ENCODE peak calls at places on chromosomes 3 and 15, in five cellular contexts. A, F, P, D and E are unnamed samples.

GRCh38 chr3:86921981-86922680 is 68.8 kb downstream of the VGLL3 start:
- DNase-seq in F (no peak), P (no peak), A (no peak), D (peak), E (no peak)

GRCh38 chr3:193046369-193046768 is 128.7 kb upstream of the MB21D2 start:
- DNase-seq in F (no peak), P (no peak), D (no peak), A (no peak), E (no peak)

GRCh38 chr3:197398301-197398878 is 100.0 kb upstream of the DLG1 start:
- DNase-seq in F (no peak), A (no peak), D (no peak), P (no peak), E (no peak)

GRCh38 chr3:46353639-46354410 is at the start of gene CCR2:
- DNase-seq in A (no peak), F (no peak), P (no peak), D (no peak), E (no peak)

GRCh38 chr3:197001972-197002700 is 27.5 kb downstream of the MELTF start:
- DNase-seq in P (no peak), D (peak), A (no peak), F (peak), E (no peak)

GRCh38 chr15:51600114-51600513 is 22.5 kb downstream of the DMXL2 start:
- DNase-seq in A (no peak), P (no peak), F (no peak), D (peak), E (no peak)

GRCh38 chr3:64163755-64164148 is 61.5 kb downstream of the PRICKLE2 start:
- DNase-seq in A (peak), P (no peak), D (peak), F (no peak), E (peak)

GRCh38 chr3:16841906-16842709 is 42.6 kb upstream of the PLCL2 start:
- DNase-seq in P (no peak), D (no peak), A (no peak), F (peak), E (no peak)

GRCh38 chr3:156460206-156460609 is 94.7 kb downstream of the SSR3 start:
- DNase-seq in P (no peak), A (no peak), F (no peak), D (no peak), E (no peak)

GRCh38 chr3:140521751-140522445 is 156.0 kb upstream of the TRIM42 start:
- DNase-seq in D (no peak), P (no peak), F (no peak), A (no peak), E (no peak)

GRCh38 chr3:148214695-148215094 is 483.0 kb upstream of the AGTR1 start:
- DNase-seq in A (no peak), F (no peak), D (no peak), P (no peak), E (no peak)

GRCh38 chr15:81001180-81002003 is 669 bp downstream of the TLNRD1 start:
- DNase-seq in F (peak), P (no peak), A (no peak), D (peak), E (no peak)

GRCh38 chr15:98728811-98729160 is 80.4 kb downstream of the IGF1R start:
- DNase-seq in P (no peak), F (no peak), D (peak), A (no peak), E (no peak)

GRCh38 chr15:90642464-90643300 is 74.5 kb upstream of the BLM start:
- DNase-seq in A (no peak), P (no peak), D (no peak), F (peak), E (no peak)

GRCh38 chr15:70748281-70748747 is 15.0 kb downstream of the UACA start:
- DNase-seq in D (peak), A (no peak), F (peak), P (no peak), E (no peak)

GRCh38 chr3:116093374-116093773 is 351.9 kb downstream of the LSAMP start:
- DNase-seq in F (no peak), A (no peak), P (no peak), D (no peak), E (no peak)

DNA sequence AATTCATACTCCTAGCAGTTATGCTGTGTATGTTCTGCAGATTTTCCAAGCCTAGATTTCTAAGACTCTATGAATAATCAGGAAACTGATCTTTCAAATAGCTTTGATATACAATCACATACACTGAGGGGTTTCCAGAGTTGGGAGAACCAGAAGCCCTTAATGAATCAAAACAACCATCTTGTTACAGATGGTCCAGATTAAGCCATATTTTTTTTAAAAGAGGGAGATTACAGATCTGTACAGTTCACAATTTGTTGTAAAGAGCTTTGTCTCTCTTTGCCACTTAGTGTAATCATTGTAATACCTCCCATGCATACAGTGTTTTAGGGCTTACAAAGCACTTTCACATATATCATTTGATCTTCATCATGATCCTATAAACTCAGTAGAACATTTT is 47.7 kb downstream of the CADPS start:
- DNase-seq in D (no peak), F (no peak), P (no peak), A (no peak), E (no peak)
- TF ChIP-seq CTCF in D (no peak), F (no peak), P (no peak), A (no peak), E (no peak)

DNA sequence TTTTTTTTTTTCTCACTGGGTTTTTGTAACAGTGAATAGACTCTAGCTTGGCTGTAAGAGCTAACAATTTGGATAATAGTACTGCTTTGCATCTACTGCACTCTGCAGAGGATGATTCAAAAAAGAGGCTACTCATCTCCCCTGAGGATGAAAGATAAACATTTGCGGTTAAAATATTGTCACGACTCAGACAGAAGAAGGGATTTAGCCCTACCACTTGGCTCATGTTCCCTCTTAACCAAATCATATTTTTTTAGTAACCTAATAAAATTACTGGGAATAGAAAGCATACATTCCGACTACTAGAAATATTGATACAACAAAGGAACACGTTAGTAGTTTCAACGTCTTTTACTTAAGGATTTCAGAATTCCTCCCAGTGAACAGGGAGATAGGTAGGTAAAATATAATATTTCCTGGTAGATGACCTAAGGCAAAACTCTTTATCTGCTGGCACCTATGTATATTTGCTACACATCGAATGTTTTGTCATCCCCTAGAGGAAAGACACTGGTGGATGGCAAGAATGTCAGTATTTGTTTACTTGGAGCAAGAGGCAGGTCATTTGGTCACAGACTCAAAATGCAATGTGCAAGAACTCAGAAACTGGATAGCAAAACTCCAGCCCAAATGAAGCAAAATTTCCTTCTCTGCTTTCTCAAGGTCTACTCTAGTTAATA is 110.8 kb downstream of the GREM1 start:
- DNase-seq in P (no peak), D (peak), F (no peak), A (peak), E (peak)
- H3K4me3 ChIP-seq in P (no peak), D (no peak), F (no peak), A (no peak), E (no peak)

DNA sequence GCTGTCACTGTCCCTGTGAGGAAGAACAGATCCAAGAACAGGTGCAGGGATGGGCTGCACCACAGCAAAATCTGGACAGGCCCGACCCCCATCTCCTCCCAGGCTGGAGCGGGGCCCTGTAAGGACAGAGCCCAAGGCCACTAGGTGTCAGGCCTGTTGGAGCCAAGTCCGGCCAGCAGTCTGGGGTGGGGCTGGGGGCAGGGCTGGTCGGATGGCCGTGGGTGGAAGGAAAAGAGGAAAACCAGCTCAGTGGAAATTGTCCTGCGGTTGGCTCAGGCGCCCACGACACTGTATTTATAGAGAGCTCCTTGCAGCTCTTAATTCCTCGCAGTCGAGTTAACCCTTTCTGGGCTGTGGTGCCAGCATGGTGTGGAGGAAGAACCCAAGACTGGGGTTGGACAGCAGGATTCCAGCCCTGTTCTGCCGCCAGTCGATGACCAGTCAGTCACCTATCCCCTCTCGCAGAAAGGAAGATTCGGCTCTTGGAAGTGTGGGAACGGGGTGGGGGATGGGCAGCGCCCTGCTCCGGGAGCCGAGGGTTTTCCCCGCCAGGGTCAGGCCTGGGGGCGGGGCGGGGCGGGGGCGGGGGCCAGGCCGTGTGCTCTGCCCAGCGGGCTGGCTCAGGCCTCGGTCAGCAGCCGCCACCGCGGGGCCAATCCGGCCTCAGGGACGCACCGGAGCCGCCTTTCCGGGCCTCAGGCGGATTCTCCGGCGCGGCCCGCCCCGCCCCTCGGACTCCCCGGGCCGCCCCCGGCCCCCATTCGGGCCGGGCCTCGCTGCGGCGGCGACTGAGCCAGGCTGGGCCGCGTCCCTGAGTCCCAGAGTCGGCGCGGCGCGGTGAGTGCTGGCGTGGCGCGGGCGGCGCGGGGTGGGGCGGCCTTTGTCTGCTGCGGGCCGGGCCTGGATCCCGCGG is at the start of gene CD276:
- DNase-seq in P (peak), A (no peak), F (peak), D (peak), E (no peak)
- TF ChIP-seq CTCF in P (no peak), A (peak), F (no peak), D (no peak), E (peak)

GRCh38 chr3:189567772-189568420 is 63.3 kb upstream of the TP63 start:
- DNase-seq in P (no peak), A (no peak), D (no peak), F (no peak), E (no peak)
- H3K4me3 ChIP-seq in P (no peak), A (no peak), D (no peak), F (no peak), E (no peak)

DNA sequence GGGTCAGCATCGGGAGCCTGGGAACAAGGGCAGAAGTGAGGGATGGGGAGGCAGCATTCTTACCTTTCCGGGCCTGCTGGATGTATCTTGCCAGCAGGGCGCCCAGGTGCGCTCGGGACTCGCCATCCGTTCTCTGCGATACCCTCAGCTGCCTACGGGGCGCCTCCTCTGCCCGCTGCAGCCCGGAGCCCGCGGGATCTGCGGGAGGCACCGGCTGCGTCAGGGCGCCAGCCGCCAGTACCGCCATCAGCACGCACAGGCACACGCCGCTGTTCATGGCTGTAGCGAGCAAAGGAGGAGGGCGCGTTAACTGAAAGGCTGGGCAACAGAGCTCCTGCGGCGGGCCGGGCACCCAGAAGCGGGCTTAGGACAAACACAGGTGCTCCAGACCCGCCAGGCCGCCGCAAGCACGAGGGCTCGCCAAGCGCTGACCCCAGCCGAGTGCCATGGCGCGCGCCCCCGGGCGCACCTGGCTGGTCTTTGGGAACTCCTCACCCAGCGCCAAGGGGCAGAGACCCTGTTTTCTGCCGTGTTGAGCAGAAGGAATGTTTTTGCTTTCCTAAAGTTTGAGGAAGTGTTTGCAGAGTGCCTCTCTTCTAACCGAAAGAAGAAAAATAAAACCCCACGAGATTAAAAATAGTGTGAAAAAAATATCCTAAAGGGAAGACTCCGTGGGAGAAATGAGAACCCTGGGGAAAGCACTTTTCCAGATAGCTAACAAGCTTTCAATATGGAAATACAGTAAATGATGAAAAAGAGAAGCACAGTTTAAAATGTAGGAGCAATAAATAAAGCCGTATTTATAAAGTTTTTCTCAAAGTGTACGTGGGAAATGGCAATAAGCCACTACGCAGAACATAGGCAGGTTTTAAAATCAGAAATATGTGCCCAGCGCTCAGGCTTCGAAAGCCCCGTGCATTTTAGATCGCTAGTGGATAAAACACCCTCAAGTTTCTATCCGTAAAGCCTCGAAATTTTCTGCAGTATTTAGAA is 2.3 kb downstream of the CCK start:
- DNase-seq in D (no peak), F (no peak), A (no peak), P (no peak), E (no peak)
- TF ChIP-seq CTCF in D (no peak), F (no peak), A (no peak), P (no peak), E (no peak)

DNA sequence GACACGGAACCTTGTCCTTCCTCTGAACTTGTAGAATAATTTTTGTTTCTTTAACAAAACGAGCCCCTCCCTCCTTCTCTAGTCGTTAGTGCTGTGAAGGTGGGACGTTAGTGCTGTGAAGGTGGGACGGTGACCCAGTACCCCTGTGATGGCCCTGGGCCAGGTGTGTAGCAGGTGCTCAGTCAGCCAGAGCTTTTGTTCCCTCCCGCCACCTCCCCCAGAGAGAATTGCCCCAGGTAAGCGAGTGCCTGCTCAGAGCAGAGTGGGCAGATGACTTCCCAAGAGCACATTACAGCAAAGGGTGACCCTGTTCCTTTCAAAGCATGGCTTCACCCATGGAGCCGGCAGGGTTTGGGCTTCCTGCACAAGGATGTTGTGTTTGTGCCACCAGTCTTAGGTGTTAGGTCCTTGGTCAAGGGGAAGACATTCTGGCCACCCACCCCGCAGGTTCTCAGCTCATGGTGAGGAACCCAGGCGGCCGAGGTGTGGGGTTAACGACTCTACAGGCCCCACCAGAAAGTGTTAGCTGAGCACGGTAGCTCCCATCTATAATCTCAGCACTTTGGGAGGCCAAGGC is 30.7 kb downstream of the SLC6A6 start:
- DNase-seq in P (no peak), A (no peak), D (no peak), F (no peak), E (no peak)
- H3K4me3 ChIP-seq in P (no peak), A (no peak), D (no peak), F (no peak), E (no peak)